ENCODE peak calls at places on chromosomes 12 and 14, in seven cellular contexts. Z is suprapubic skin, A is RWPE1, X is stomach, H is ascending aorta, O is neural crest cell, R is AG04450. K is an unnamed sample.

GRCh38 chr12:95760371-95760770 is 30.2 kb downstream of the NTN4 start:
- DNase-seq in H (no peak), X (no peak), A (no peak), O (no peak), Z (no peak), R (no peak), K (no peak)

GRCh38 chr12:98504368-98504617 is 11.1 kb upstream of the TMPO start:
- DNase-seq in Z (no peak), O (no peak), X (no peak), A (no peak), H (no peak), R (no peak), K (no peak)

GRCh38 chr12:83826112-83826511 is 1086.5 kb downstream of the SLC6A15 start:
- DNase-seq in A (peak; percentile 13), O (peak; percentile 37), X (peak; percentile 35), H (no peak), R (no peak), Z (no peak), K (peak; percentile 22)

GRCh38 chr12:124493809-124494750 is 73.3 kb downstream of the NCOR2 start:
- DNase-seq in R (no peak), Z (no peak), X (no peak), O (no peak), H (no peak), A (no peak), K (peak; percentile 97)

GRCh38 chr12:28059220-28059619 is 86.7 kb upstream of the PTHLH start:
- DNase-seq in A (no peak), O (no peak), R (no peak), H (no peak), Z (no peak), X (no peak), K (no peak)

GRCh38 chr14:81122326-81122725 is 98.4 kb downstream of the GTF2A1 start:
- DNase-seq in Z (no peak), H (no peak), R (no peak), O (no peak), X (no peak), A (no peak), K (peak; percentile 45)

GRCh38 chr14:105132921-105133320 is 35.7 kb downstream of the JAG2 start:
- DNase-seq in A (no peak), Z (no peak), H (no peak), X (no peak), R (no peak), O (no peak), K (no peak)

GRCh38 chr14:68549966-68550705 is 242.7 kb downstream of the ZFP36L1 start:
- DNase-seq in Z (no peak), R (no peak), H (no peak), A (no peak), X (no peak), O (no peak), K (no peak)

GRCh38 chr12:75922944-75923642 is 108.5 kb downstream of the PHLDA1 start:
- DNase-seq in O (no peak), A (no peak), R (no peak), Z (no peak), H (no peak), X (no peak), K (no peak)

GRCh38 chr12:128918481-128918880 is 65.2 kb downstream of the GLT1D1 start:
- DNase-seq in R (no peak), Z (no peak), H (no peak), O (no peak), A (no peak), X (no peak), K (no peak)

GRCh38 chr14:85437143-85437542 is 92.8 kb upstream of the FLRT2 start:
- DNase-seq in H (no peak), R (no peak), X (no peak), Z (no peak), O (no peak), A (peak; percentile 82), K (no peak)

GRCh38 chr14:76499399-76499798 is 123.5 kb downstream of the ESRRB start:
- DNase-seq in H (no peak), A (no peak), O (no peak), X (no peak), R (no peak), Z (no peak), K (no peak)

GRCh38 chr14:76498536-76498935 is 122.6 kb downstream of the ESRRB start:
- DNase-seq in O (no peak), A (no peak), R (no peak), H (no peak), Z (no peak), X (no peak), K (no peak)

GRCh38 chr14:76498976-76499375 is 123.0 kb downstream of the ESRRB start:
- DNase-seq in A (no peak), X (no peak), H (no peak), O (no peak), Z (no peak), R (no peak), K (no peak)

GRCh38 chr14:76495983-76496382 is 120.0 kb downstream of the ESRRB start:
- DNase-seq in X (no peak), O (no peak), H (no peak), Z (no peak), A (no peak), R (no peak), K (no peak)

DNA sequence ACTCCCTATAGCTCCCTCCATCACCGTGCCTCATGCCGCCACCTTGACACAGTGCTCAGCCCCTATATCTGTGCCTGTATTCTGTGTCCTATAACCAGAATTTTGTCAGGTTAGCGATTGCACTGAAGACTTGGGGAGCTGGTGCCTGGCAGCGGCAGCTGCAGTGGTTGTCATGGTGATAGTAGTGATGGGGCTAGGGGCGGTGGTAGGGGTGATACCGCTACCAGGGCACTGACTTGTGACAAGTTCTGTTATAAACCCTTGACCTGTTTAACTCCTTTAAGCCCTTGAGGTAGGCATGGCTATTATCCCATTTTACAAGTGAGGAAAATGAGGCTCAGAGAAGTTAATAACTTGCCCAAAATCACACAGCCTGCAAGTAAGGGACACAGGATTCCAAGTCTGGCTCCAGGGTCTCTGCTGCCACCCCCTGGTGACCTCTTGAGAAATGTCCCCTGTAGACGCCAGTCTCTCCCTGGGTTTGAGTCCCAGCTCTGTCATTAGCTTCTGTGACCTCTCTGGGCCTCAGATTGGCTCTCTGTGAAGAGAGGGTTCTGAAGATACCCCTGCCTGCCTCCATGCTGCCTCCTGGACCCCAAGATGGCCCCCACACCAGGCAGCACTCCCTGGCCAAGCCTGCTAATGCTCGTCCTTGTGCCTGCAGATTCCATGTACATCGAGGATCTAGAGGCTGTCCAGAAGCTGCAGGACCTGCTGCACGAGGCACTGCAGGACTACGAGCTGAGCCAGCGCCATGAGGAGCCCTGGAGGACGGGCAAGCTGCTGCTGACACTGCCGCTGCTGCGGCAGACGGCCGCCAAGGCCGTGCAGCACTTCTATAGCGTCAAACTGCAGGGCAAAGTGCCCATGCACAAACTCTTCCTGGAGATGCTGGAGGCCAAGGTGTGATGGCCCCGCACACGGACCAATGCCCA is 121.9 kb downstream of the ESRRB start:
- DNase-seq in Z (no peak), R (no peak), A (no peak), O (no peak), H (no peak), X (no peak), K (no peak)
- TF ChIP-seq CTCF in Z (no peak), R (no peak), A (no peak), O (no peak), H (no peak), X (no peak), K (peak; percentile 22)

GRCh38 chr12:42144174-42144423 is 575 bp downstream of the GXYLT1 start:
- DNase-seq in A (no peak), H (no peak), Z (no peak), X (no peak), R (no peak), O (peak; percentile 23), K (peak; percentile 18)

GRCh38 chr12:42145552-42146215 is 1.0 kb upstream of the GXYLT1 start:
- DNase-seq in R (no peak), X (no peak), Z (no peak), A (no peak), H (no peak), O (no peak), K (no peak)

GRCh38 chr12:42143401-42144173 is 1.1 kb downstream of the GXYLT1 start:
- DNase-seq in O (no peak), Z (no peak), X (no peak), R (no peak), A (no peak), H (no peak), K (peak; percentile 31)

GRCh38 chr12:42145197-42145549 is 499 bp upstream of the GXYLT1 start:
- DNase-seq in Z (no peak), A (no peak), O (no peak), X (no peak), R (no peak), H (no peak), K (no peak)

DNA sequence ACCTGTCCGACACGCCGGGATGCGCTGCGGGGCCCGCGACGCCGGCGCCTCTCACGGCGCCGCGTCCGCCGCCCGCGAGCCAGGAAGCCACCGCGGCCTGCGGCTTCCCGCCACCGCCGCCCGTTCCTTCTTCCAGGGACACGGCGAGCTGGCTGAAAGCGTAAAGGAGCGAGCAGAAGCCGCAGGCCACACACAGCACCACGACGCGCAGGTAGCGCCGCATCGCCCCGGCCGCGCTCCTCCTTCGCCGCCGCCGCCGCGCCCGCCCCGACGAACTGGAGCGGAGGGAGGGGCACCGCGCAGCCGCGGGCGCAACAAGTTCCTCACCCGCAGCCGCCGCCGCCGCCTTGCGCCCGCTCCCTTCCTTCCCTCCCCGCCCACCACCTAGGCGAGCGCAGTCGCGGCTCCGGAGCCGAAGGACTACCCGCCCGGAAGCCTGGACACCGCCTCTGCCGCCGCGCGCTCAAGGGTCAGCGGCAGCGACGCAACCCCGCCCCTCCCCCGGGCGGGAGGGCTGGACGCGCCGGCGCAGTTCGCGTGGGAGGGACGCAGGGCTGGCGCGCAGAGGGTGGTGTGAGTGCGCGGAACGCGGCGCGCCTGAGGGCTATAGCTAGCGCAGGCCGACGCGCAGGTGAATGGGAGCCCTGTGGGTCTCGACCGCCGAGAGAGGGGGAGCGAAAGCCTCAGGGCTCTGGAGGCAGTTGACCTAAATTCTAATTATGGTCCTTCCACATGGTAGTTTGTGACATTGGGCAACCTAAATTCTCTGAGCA is at the start of gene GXYLT1:
- DNase-seq in O (peak; percentile 82), A (peak; percentile 88), X (peak; percentile 94), H (peak; percentile 94), Z (peak; percentile 93), R (peak; percentile 76), K (peak; percentile 96)
- TF ChIP-seq CTCF in O (no peak), A (no peak), X (no peak), H (no peak), Z (no peak), R (no peak), K (no peak)

DNA sequence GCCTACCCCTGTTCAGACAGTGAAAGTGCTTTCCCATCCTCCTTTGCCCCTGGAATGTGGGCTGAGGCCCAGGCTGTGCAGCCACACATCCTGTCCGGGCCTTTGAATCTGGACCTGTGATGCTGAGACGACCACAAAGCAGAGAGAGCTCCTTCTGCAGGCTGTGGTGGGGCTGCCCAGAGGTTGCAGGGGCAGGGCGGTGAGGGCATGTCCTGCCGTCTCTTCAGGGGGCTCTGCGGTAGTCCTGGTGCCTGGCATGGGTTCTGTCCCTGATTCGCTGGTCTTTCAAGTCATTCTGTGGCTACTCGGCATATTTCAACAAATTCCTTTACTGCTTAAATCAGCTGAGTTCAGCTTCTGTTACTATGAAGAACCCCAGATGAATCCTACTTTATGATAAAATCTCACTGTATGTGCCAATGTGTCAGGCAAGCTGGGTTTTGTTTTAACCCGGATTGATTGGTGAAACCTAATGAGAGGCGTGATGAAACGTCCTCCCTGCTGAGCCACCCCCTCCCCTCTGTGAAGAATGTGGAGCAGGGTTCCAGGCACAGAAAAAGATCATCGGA is 63.4 kb upstream of the DICER1 start:
- DNase-seq in A (no peak), X (no peak), H (no peak), R (no peak), Z (no peak), O (no peak), K (no peak)
- TF ChIP-seq CTCF in A (no peak), X (no peak), H (no peak), R (no peak), Z (no peak), O (no peak), K (no peak)

GRCh38 chr14:97185186-97185585 is 388.0 kb downstream of the VRK1 start:
- DNase-seq in A (peak; percentile 13), Z (no peak), H (no peak), O (no peak), X (no peak), R (no peak), K (peak; percentile 17)
- TF ChIP-seq CTCF in A (peak; percentile 6), Z (peak; percentile 14), H (no peak), O (peak; percentile 60), X (no peak), R (no peak), K (peak; percentile 27)